ENCODE peak calls at places on chromosomes 12 and 14, in eight cellular contexts. E is RWPE2, A is esophagus squamous epithelium, J is Peyer's patch, M is B cell, N is HFF-Myc, C is WTC11, L is neural progenitor cell. F is an unnamed sample.

GRCh38 chr14:92539875-92540274 is 26.3 kb downstream of the RIN3 start:
- DNase-seq in J (no peak), C (no peak), M (no peak), L (no peak), E (no peak), A (no peak), N (no peak), F (peak)

GRCh38 chr14:22768947-22769346 is 2.5 kb downstream of the OXA1L start:
- DNase-seq in C (no peak), N (no peak), A (no peak), E (no peak), M (no peak), L (no peak), J (no peak), F (no peak)

GRCh38 chr14:65103150-65103760 is 938 bp upstream of the MAX start:
- DNase-seq in N (peak), M (peak), L (peak), E (no peak), A (no peak), C (no peak), J (no peak), F (peak)

GRCh38 chr12:2795291-2796186 is 769 bp downstream of the FKBP4 start:
- DNase-seq in N (no peak), E (peak), M (peak), A (no peak), L (peak), C (peak), J (peak), F (peak)

GRCh38 chr14:68623307-68623706 is 169.6 kb downstream of the ZFP36L1 start:
- DNase-seq in N (no peak), E (no peak), L (no peak), A (no peak), M (no peak), C (no peak), J (no peak), F (no peak)

GRCh38 chr14:79734151-79734550 is 477.2 kb downstream of the DIO2 start:
- DNase-seq in E (no peak), J (no peak), A (no peak), N (no peak), M (no peak), C (no peak), L (no peak), F (no peak)

GRCh38 chr14:65243766-65244442 is 141.6 kb upstream of the MAX start:
- DNase-seq in E (no peak), C (no peak), N (no peak), L (no peak), A (no peak), M (no peak), J (peak), F (peak)

GRCh38 chr14:67571275-67571990 is 28.6 kb downstream of the PIGH start:
- DNase-seq in M (peak), A (no peak), E (no peak), J (peak), C (peak), L (peak), N (peak), F (peak)

GRCh38 chr12:95723693-95724384 is 66.7 kb downstream of the NTN4 start:
- DNase-seq in M (no peak), J (no peak), L (no peak), A (no peak), E (no peak), C (no peak), N (no peak), F (no peak)

GRCh38 chr14:51630987-51631386 is 20.7 kb upstream of the FRMD6 start:
- DNase-seq in C (no peak), E (no peak), J (no peak), N (no peak), A (no peak), L (no peak), M (no peak), F (no peak)

GRCh38 chr12:39619316-39619659 is 315 bp downstream of the ABCD2 start:
- DNase-seq in M (no peak), L (peak), A (no peak), C (no peak), J (peak), N (no peak), E (no peak), F (peak)

GRCh38 chr12:2739832-2740641 is 54.7 kb upstream of the FKBP4 start:
- DNase-seq in A (no peak), C (no peak), J (no peak), E (no peak), N (peak), M (no peak), L (peak), F (no peak)

GRCh38 chr12:15525414-15525813 is 203.1 kb downstream of the PTPRO start:
- DNase-seq in E (no peak), L (no peak), C (no peak), N (no peak), J (no peak), A (no peak), M (no peak), F (no peak)

GRCh38 chr14:58815046-58815701 is 177.4 kb downstream of the DACT1 start:
- DNase-seq in A (no peak), L (no peak), C (no peak), J (no peak), E (no peak), N (no peak), M (no peak), F (no peak)

GRCh38 chr12:117857632-117858274 is 111.0 kb downstream of the KSR2 start:
- DNase-seq in L (peak), M (peak), C (peak), A (no peak), N (no peak), E (no peak), J (peak), F (peak)

DNA sequence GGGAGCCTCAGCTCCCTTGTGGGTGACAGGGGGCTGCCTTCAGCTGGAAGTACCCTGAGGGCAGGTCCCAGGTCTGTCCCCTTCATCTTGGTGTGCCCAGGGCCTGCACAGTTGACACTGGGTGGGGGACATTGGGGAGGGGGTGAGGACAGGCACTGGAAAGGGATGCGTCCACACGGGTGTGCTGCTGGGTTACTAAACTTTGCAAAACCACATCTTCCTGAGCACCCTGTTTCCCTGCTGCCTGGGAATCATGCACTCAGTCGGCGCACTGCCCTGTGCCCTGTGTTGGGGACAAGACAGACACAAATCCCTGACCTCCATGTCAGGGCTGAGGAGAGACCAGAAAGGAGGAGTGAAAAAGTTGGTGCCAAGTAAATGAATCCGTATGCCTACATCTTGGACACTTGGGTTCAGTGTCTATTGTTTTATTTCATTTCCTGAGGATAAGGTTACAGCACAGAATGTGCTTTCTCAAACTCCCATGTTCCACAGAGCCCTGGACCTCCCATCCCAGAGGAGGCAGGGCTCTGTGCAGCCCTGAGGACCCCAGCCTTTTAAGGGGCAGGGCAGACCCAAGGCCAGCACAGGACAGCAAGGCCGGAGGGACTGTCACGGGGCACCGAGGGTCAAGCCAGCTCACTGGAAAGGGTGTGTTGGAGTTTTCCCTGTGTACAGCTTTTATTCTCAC is 2.9 kb upstream of the SLC25A29 start:
- DNase-seq in L (no peak), N (no peak), M (no peak), A (no peak), J (no peak), C (no peak), E (no peak), F (no peak)
- TF ChIP-seq CTCF in L (no peak), N (no peak), M (no peak), A (no peak), J (no peak), C (no peak), E (no peak), F (no peak)

GRCh38 chr14:102501751-102502315 is 7.7 kb downstream of the ANKRD9 start:
- DNase-seq in J (no peak), E (no peak), A (no peak), N (no peak), L (no peak), C (peak), M (no peak), F (no peak)
- TF ChIP-seq CTCF in J (no peak), E (peak), A (no peak), N (peak), L (peak), C (peak), M (no peak), F (no peak)

GRCh38 chr12:26617513-26617912 is 215.5 kb downstream of the ITPR2 start:
- DNase-seq in E (no peak), A (no peak), N (no peak), L (no peak), J (no peak), C (no peak), M (no peak), F (no peak)

GRCh38 chr12:26612203-26612602 is 220.8 kb downstream of the ITPR2 start:
- DNase-seq in C (no peak), J (no peak), E (no peak), L (peak), N (no peak), M (no peak), A (no peak), F (no peak)

GRCh38 chr12:26610774-26611173 is 222.2 kb downstream of the ITPR2 start:
- DNase-seq in C (no peak), L (no peak), N (no peak), A (no peak), E (no peak), M (no peak), J (no peak), F (no peak)

GRCh38 chr12:26611598-26611997 is 221.4 kb downstream of the ITPR2 start:
- DNase-seq in N (no peak), L (no peak), E (no peak), M (no peak), A (no peak), C (no peak), J (no peak), F (no peak)

GRCh38 chr12:26614217-26614616 is 218.8 kb downstream of the ITPR2 start:
- DNase-seq in N (no peak), C (peak), M (peak), A (no peak), L (peak), E (no peak), J (no peak), F (peak)
- TF ChIP-seq CTCF in N (peak), C (peak), M (peak), A (peak), L (peak), E (peak), J (peak), F (peak)

GRCh38 chr12:26861690-26862089 is 28.7 kb upstream of the ITPR2 start:
- DNase-seq in E (no peak), L (no peak), C (no peak), A (no peak), J (no peak), M (no peak), N (no peak), F (no peak)

GRCh38 chr12:26857465-26858176 is 24.6 kb upstream of the ITPR2 start:
- DNase-seq in J (no peak), E (no peak), M (no peak), L (no peak), N (no peak), A (no peak), C (no peak), F (no peak)

GRCh38 chr12:26867084-26867483 is 34.1 kb upstream of the ITPR2 start:
- DNase-seq in C (no peak), N (no peak), J (no peak), E (no peak), A (no peak), L (no peak), M (no peak), F (no peak)

GRCh38 chr12:26868505-26869494 is 35.8 kb upstream of the ITPR2 start:
- DNase-seq in A (no peak), J (no peak), N (no peak), M (no peak), L (no peak), E (no peak), C (no peak), F (no peak)

GRCh38 chr12:26863515-26863914 is 30.5 kb upstream of the ITPR2 start:
- DNase-seq in C (no peak), N (no peak), M (no peak), E (no peak), L (peak), A (no peak), J (no peak), F (peak)
- TF ChIP-seq CTCF in C (no peak), N (peak), M (no peak), E (no peak), L (peak), A (no peak), J (no peak), F (peak)

GRCh38 chr12:11584213-11584855 is 65.1 kb upstream of the ETV6 start:
- DNase-seq in N (no peak), C (no peak), J (no peak), E (no peak), M (no peak), L (no peak), A (no peak), F (no peak)

GRCh38 chr12:11578461-11578993 is 70.9 kb upstream of the ETV6 start:
- DNase-seq in J (no peak), A (no peak), L (no peak), M (no peak), E (no peak), C (no peak), N (no peak), F (no peak)

GRCh38 chr12:11577658-11578260 is 71.7 kb upstream of the ETV6 start:
- DNase-seq in C (no peak), J (no peak), A (no peak), L (no peak), E (no peak), M (no peak), N (no peak), F (no peak)

GRCh38 chr12:11580125-11580751 is 69.2 kb upstream of the ETV6 start:
- DNase-seq in J (no peak), M (no peak), A (no peak), N (peak), L (no peak), E (peak), C (no peak), F (no peak)

DNA sequence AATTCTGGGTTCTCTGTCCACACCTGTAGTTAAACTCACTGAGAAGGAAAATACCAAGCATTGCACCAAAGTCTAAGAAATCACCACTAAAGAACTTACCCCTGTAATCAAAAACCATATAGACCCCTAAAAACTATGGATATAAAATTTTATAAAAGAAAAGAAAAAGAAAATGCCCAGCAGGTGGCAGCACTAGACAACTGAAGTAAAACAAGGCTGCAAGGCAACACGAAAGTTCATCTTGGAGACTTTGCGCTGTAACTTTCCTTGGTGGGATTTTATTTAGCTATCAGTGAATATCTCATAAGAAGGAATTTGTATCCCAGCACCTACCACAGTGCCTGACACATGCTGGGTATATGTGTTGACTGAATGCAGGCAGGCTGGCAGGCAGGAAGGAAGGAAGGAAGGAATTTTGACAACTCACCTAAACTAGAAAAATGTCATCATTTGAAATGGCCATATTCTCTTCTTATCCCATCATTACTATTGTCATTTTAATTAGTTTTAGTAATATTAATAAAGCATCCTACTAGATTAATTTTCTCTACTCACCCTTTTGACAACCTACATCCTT is 68.2 kb upstream of the ETV6 start:
- DNase-seq in J (peak), C (peak), M (peak), E (no peak), N (peak), L (peak), A (no peak), F (peak)
- TF ChIP-seq CTCF in J (peak), C (peak), M (peak), E (peak), N (peak), L (peak), A (peak), F (peak)

GRCh38 chr14:45149602-45150001 is 13.9 kb downstream of the FANCM start:
- DNase-seq in M (no peak), A (no peak), L (no peak), N (no peak), E (no peak), C (no peak), J (no peak), F (no peak)
- TF ChIP-seq CTCF in M (no peak), A (no peak), L (no peak), N (no peak), E (no peak), C (no peak), J (no peak), F (no peak)

DNA sequence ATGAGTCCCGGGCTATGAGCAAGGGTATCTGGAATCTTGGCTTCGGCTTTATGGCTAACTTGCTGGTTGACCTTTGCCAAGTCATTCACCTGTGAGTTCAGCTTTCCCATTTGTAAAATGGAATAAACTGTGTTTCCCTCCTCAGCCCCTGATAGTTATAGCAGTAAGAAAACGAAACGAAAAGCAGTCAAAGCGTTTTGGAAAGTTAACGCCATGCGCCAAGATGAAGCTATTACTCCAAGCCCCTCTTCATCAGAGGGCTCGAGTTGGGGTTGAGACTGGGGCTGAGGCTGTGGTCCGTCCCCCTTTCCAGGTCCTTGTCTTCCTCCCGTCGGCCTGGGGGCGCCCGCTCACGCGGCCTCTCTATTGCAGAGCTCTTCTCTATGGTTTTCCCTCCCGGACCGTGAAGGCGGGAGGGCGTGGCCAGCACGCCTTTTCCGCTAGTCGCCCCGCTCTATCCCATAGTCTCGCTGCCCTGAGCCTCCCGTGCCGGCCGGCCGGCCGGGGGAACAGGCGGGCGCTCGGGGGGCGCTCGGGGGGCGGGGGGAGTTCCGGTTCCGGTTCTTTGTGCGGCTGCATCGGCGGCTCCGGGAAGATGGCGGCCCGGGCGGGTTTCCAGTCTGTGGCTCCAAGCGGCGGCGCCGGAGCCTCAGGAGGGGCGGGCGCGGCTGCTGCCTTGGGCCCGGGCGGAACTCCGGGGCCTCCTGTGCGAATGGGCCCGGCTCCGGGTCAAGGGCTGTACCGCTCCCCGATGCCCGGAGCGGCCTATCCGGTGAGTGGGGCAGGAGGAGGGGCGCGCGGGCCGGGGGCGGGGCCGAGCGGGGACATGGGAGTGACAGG is at the start of gene SMARCD1:
- DNase-seq in M (peak), A (peak), E (peak), L (peak), C (peak), J (peak), N (peak), F (peak)
- TF ChIP-seq CTCF in M (no peak), A (no peak), E (peak), L (peak), C (no peak), J (peak), N (peak), F (no peak)